ENCODE peak calls at places on chromosomes 4 and X, in four cellular contexts. G is C1 segment of cervical spinal cord, U is MG63, W is neural progenitor cell. D is an unnamed sample.

GRCh38 chr4:123924536-123924935 is 527.9 kb downstream of the SPRY1 start:
- DNase-seq in U (no peak), W (no peak), G (no peak), D (no peak)

GRCh38 chr4:121818215-121818614 is 5.5 kb downstream of the CCNA2 start:
- DNase-seq in W (no peak), U (no peak), G (no peak), D (no peak)

GRCh38 chr4:24894243-24894642 is 18.6 kb downstream of the CCDC149 start:
- DNase-seq in U (no peak), W (no peak), G (no peak), D (no peak)

GRCh38 chr4:41141910-41142309 is 72.4 kb downstream of the APBB2 start:
- DNase-seq in W (no peak), G (no peak), U (peak), D (no peak)

GRCh38 chr4:174216935-174217272 is 66.6 kb downstream of the FBXO8 start:
- DNase-seq in U (no peak), W (peak), G (no peak), D (no peak)

GRCh38 chr4:3517731-3518510 is 14.3 kb downstream of the LRPAP1 start:
- DNase-seq in U (no peak), G (no peak), W (no peak), D (no peak)

GRCh38 chrX:118807151-118808017 is 16.2 kb upstream of the ZCCHC12 start:
- DNase-seq in U (peak), G (no peak), W (peak), D (peak)

GRCh38 chrX:93875621-93876282 is 201.7 kb downstream of the FAM133A start:
- DNase-seq in G (no peak), U (no peak), W (no peak), D (no peak)

GRCh38 chr4:115370490-115370889 is 257.1 kb upstream of the NDST4 start:
- DNase-seq in U (no peak), W (no peak), G (no peak), D (no peak)

GRCh38 chr4:99857302-99857701 is 36.9 kb downstream of the LAMTOR3 start:
- DNase-seq in U (no peak), G (no peak), W (no peak), D (no peak)

GRCh38 chr4:176360446-176360845 is 40.7 kb downstream of the SPCS3 start:
- DNase-seq in U (no peak), G (no peak), W (no peak), D (no peak)

GRCh38 chr4:88143504-88143903 is 14.9 kb downstream of the ABCG2 start:
- DNase-seq in G (no peak), W (no peak), U (no peak), D (no peak)

GRCh38 chr4:185740471-185740873 is 71.5 kb downstream of the SORBS2 start:
- DNase-seq in W (no peak), G (no peak), U (no peak), D (no peak)

GRCh38 chr4:2009651-2010233 is 968 bp upstream of the NELFA start:
- DNase-seq in U (peak), W (peak), G (peak), D (peak)